ENCODE peak calls at places on chromosomes 3 and 15, in seven cellular contexts. L, X, R, B, Q, Y and J are unnamed samples. For H3K36me3, the result is how much of the 10 kb centered on the place peaks cover.

GRCh38 chr3:149277338-149277813 is 55.7 kb upstream of the CP start:
- ATAC-seq in L (peak), X (no peak), R (no peak), B (peak), Q (peak), Y (peak), J (no peak)

GRCh38 chr15:45549831-45550230 is 27.3 kb upstream of the SLC30A4 start:
- ATAC-seq in L (peak), X (no peak), R (no peak), B (no peak), Q (no peak), Y (no peak), J (no peak)

GRCh38 chr15:94412979-94413741 is 181.8 kb downstream of the MCTP2 start:
- ATAC-seq in L (no peak), X (no peak), R (no peak), B (no peak), Q (no peak), Y (no peak), J (no peak)

GRCh38 chr15:58707397-58707796 is 42.1 kb downstream of the ADAM10 start:
- ATAC-seq in L (no peak), X (no peak), R (no peak), B (no peak), Q (no peak), Y (no peak), J (no peak)

GRCh38 chr3:17775073-17775472 is 32.6 kb upstream of the TBC1D5 start:
- ATAC-seq in L (no peak), X (no peak), R (no peak), B (no peak), Q (no peak), Y (no peak), J (no peak)

GRCh38 chr3:193851941-193852674 is 259.1 kb downstream of the OPA1 start:
- ATAC-seq in L (peak), X (peak), R (peak), B (no peak), Q (no peak), Y (peak), J (no peak)

GRCh38 chr3:151387443-151388241 is 3.1 kb upstream of the P2RY12 start:
- ATAC-seq in L (no peak), X (no peak), R (no peak), B (peak), Q (no peak), Y (no peak), J (no peak)

GRCh38 chr3:17431004-17431403 is 311.4 kb downstream of the TBC1D5 start:
- ATAC-seq in L (peak), X (peak), R (peak), B (no peak), Q (peak), Y (peak), J (no peak)

GRCh38 chr3:107979538-107979937 is 111.3 kb downstream of the CD47 start:
- ATAC-seq in L (no peak), X (no peak), R (no peak), B (no peak), Q (peak), Y (no peak), J (no peak)

GRCh38 chr15:69298697-69299441 is at the start of gene PAQR5:
- ATAC-seq in L (peak), X (peak), R (no peak), B (peak), Q (peak), Y (peak), J (peak)

GRCh38 chr3:143849854-143850549 is 1.7 kb upstream of the SLC9A9 start:
- ATAC-seq in L (peak), X (no peak), R (peak), B (no peak), Q (peak), Y (no peak), J (peak)

GRCh38 chr3:129773942-129774663 is 119.4 kb downstream of the TMCC1 start:
- ATAC-seq in L (no peak), X (no peak), R (no peak), B (no peak), Q (no peak), Y (no peak), J (no peak)

GRCh38 chr3:129783470-129783869 is 110.0 kb downstream of the TMCC1 start:
- ATAC-seq in L (peak), X (no peak), R (no peak), B (no peak), Q (no peak), Y (no peak), J (no peak)

GRCh38 chr3:129775870-129776269 is 117.6 kb downstream of the TMCC1 start:
- ATAC-seq in L (no peak), X (no peak), R (no peak), B (no peak), Q (no peak), Y (no peak), J (no peak)

GRCh38 chr3:129777806-129778205 is 115.7 kb downstream of the TMCC1 start:
- ATAC-seq in L (no peak), X (no peak), R (no peak), B (no peak), Q (no peak), Y (no peak), J (no peak)
- H3K36me3 ChIP-seq in L (under half), X (under half), R (under half), B (under half), Q (under half), Y (under half), J (under half)

GRCh38 chr15:62841269-62841628 is 201.3 kb upstream of the TPM1 start:
- ATAC-seq in L (no peak), X (no peak), R (no peak), B (no peak), Q (no peak), Y (no peak), J (no peak)

GRCh38 chr15:62845239-62846126 is 197.1 kb upstream of the TPM1 start:
- ATAC-seq in L (peak), X (no peak), R (no peak), B (no peak), Q (no peak), Y (peak), J (no peak)

GRCh38 chr15:62841891-62842559 is 200.5 kb upstream of the TPM1 start:
- ATAC-seq in L (no peak), X (no peak), R (no peak), B (no peak), Q (no peak), Y (no peak), J (peak)

GRCh38 chr15:62844564-62845235 is 197.8 kb upstream of the TPM1 start:
- ATAC-seq in L (no peak), X (no peak), R (no peak), B (no peak), Q (no peak), Y (no peak), J (no peak)

DNA sequence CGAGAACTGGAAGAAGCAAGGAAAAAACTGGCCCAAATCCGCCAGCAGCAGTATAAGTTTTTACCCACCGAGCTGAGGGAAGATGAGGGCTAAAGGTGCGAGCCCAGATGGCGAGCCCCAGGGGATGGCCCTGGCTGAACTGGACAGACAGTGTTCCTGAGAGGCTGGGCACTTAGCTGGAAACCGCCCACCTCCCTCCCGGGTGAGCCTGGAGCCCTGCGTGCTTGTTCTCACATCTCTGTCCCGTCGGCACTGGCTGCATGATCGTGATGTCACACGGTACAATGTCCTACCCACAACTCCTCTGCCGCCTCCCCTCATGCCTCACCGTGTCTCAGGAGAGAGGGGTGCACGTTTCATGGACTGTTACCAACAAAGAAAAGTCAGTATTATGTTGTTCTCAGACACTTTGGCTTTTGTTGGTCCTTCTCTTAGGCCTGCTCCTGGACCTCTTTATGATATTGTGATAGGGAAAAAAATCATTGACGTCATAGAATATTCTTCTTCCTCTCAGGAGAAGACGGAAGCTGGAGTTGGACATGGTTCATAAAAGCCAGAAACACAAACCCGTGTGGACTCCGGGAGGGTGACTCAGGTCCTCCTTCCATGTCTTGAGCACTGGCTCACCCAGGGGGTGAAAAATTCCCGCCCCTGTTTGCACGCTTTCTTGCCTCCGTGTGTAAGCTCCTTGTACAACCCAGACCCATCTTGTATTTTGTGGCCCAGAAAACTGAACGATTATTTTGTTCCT is 201.9 kb upstream of the TPM1 start:
- ATAC-seq in L (no peak), X (no peak), R (no peak), B (no peak), Q (no peak), Y (no peak), J (no peak)
- H3K36me3 ChIP-seq in L (under half), X (under half), R (under half), B (under half), Q (half or more), Y (under half), J (half or more)

DNA sequence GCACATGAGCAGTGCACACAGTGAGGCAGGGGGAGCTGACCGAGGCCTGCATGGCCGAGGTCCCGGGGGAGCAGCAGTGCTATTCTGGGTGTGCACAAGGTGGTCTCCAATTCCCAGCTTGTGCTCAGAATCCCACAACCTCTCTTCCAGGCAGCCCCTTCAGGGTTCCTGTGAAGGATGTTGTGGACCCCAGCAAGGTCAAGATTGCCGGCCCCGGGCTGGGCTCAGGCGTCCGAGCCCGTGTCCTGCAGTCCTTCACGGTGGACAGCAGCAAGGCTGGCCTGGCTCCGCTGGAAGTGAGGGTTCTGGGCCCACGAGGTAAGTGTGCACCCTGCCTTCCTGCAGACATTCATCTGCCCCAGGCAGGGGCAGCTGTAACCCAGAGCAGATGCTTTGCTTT is 80.2 kb downstream of the DNASE1L3 start:
- ATAC-seq in L (no peak), X (no peak), R (no peak), B (no peak), Q (no peak), Y (no peak), J (no peak)
- H3K36me3 ChIP-seq in L (half or more), X (under half), R (under half), B (half or more), Q (under half), Y (half or more), J (under half)

GRCh38 chr3:196645091-196645490 is 5.6 kb downstream of the NRROS start:
- ATAC-seq in L (no peak), X (no peak), R (no peak), B (no peak), Q (no peak), Y (no peak), J (no peak)

GRCh38 chr3:196645917-196646735 is 6.6 kb downstream of the NRROS start:
- ATAC-seq in L (no peak), X (no peak), R (no peak), B (no peak), Q (no peak), Y (peak), J (no peak)

GRCh38 chr3:196643201-196643749 is 3.8 kb downstream of the NRROS start:
- ATAC-seq in L (no peak), X (no peak), R (no peak), B (peak), Q (no peak), Y (no peak), J (peak)

GRCh38 chr3:196641278-196642058 is 2.0 kb downstream of the NRROS start:
- ATAC-seq in L (no peak), X (no peak), R (no peak), B (peak), Q (no peak), Y (no peak), J (no peak)

DNA sequence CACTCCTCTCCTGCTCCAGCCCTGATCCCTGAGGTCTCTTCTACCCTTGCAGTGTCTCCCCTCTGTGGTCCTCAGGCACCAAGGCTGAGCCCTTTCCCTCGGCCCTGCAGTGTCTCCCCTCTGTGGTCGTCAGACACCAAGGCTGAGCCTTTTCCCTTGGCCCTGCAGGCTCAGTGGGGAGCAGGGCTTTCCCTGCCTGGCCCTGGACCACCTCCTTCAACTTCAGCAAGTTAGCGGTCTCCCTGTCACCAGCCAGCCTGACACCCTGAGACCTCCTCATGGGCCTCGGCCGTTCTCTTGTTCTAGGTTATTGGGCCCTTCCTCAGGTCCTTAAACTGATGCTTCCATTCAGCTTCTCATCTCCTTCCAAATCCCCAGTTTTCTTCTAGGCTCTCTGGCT is 4.3 kb downstream of the NRROS start:
- ATAC-seq in L (no peak), X (no peak), R (no peak), B (no peak), Q (no peak), Y (no peak), J (no peak)
- H3K36me3 ChIP-seq in L (under half), X (under half), R (under half), B (under half), Q (under half), Y (under half), J (under half)

GRCh38 chr3:67620869-67621268 is 33.5 kb downstream of the SUCLG2 start:
- ATAC-seq in L (no peak), X (no peak), R (no peak), B (no peak), Q (no peak), Y (no peak), J (no peak)
- H3K36me3 ChIP-seq in L (under half), X (under half), R (under half), B (under half), Q (under half), Y (under half), J (under half)

DNA sequence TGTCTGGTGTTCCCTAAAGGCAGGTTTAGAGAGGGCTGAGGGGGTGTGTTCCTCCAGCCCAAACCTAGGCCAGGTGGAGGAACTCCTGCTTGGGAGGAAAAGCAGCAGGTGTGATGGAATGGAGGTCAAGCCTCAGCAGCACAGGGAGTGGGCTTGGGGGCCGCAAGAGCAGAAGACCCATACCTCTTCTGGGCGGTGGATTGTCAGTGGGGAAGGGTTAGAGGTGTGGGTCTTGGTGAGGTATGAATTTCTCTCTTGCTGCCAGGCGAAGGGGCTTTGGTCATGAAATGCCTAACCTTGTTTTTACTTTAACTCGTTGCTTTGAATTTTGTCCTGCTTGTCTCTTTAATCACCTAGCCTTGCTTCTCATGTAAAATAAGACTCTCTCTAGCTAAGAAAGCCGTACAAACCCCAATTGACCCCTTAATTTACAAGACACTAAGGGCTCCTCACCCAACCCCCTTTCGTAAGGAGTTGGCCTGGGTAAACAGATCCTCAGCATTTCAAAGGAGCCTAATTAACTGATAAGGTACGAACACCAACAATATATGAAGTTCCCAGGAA is 38.9 kb downstream of the DHX30 start:
- ATAC-seq in L (no peak), X (no peak), R (no peak), B (no peak), Q (no peak), Y (no peak), J (no peak)
- H3K36me3 ChIP-seq in L (half or more), X (half or more), R (under half), B (half or more), Q (half or more), Y (half or more), J (under half)

DNA sequence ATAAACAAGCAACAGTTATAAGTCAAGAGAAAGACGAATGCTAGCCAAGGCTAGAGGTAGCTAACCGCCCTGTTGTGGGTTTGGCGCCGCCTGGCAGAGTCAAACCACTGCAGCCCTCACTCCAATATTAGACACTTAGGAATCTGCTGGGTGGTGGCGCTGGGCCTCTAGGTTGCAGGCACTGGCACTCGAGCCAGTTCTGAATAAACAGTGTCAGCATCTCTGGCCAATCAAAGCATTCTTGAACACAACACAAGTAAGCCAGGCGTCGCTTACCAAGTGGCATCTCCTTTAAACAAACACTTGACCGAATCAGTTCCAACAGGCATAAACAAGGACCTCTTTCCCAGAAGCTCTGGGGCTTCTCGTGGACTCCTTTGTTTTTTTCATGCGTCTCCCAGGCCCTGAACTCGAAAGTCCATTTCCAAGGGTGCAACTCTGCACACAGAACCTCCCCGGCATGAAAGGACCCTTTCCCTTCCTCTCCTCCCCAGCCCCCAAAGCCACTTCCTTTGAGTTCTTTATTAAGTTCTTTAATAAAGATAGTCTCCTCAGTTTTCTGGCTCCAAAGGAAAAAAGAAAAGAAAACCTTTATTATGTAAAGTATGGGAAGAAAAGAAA is 82.3 kb downstream of the LRIG1 start:
- ATAC-seq in L (no peak), X (no peak), R (peak), B (no peak), Q (peak), Y (no peak), J (peak)
- H3K36me3 ChIP-seq in L (under half), X (under half), R (under half), B (under half), Q (under half), Y (under half), J (under half)

GRCh38 chr3:129596194-129597086 is 10.0 kb downstream of the PLXND1 start:
- ATAC-seq in L (no peak), X (no peak), R (peak), B (peak), Q (peak), Y (peak), J (peak)

GRCh38 chr3:129593595-129594339 is 12.7 kb downstream of the PLXND1 start:
- ATAC-seq in L (no peak), X (no peak), R (no peak), B (peak), Q (no peak), Y (peak), J (no peak)

GRCh38 chr3:129597087-129597791 is 9.2 kb downstream of the PLXND1 start:
- ATAC-seq in L (no peak), X (no peak), R (peak), B (no peak), Q (no peak), Y (peak), J (no peak)

GRCh38 chr3:129594907-129595390 is 11.5 kb downstream of the PLXND1 start:
- ATAC-seq in L (no peak), X (no peak), R (no peak), B (no peak), Q (no peak), Y (peak), J (no peak)

DNA sequence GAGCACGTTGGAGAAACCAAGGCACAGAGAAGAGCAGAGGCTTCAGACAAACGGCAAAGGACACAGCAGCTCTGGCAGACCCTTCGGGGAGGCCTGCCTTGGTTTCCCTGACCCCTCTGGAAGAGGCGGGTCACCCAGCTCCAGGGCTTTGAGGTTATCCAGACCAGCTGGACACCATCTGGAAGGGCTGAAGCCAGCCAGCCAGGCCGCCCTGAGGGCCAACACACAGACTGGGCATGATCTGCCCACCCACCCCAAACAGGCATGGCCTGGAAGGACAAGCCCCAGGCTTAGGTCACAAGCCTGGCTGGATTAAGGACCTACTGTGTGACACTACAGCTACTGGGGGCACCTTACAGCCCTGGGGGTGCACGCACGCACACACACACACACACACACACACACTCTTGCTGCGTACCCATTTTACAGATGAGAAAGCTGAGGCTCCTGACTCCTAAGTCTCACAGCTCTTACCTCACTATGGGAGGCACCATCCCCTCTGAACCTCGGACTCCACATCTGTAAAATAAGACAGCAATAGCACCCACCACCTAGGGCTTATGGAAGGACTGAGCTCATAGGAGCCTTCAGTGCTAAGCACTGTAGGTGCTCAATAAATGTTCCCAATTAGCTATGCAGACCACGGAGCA is 10.8 kb downstream of the PLXND1 start:
- ATAC-seq in L (no peak), X (no peak), R (no peak), B (no peak), Q (no peak), Y (no peak), J (no peak)
- H3K36me3 ChIP-seq in L (under half), X (under half), R (under half), B (under half), Q (under half), Y (under half), J (under half)